ENCODE peak calls at places on chromosomes 7 and 10, in four cellular contexts. C is nucleus accumbens, G is HFF-Myc, K is lower lobe of right lung. U is an unnamed sample.

GRCh38 chr10:13803566-13804554 is 217.1 kb downstream of the PRPF18 start:
- DNase-seq in K (no peak), C (no peak), G (no peak), U (no peak)

GRCh38 chr10:6353526-6353925 is 150.8 kb downstream of the PFKFB3 start:
- DNase-seq in C (no peak), K (no peak), G (no peak), U (no peak)

GRCh38 chr7:128020161-128020560 is 11.1 kb downstream of the LRRC4 start:
- DNase-seq in C (no peak), G (no peak), K (no peak), U (no peak)

GRCh38 chr7:19916011-19916410 is 142.6 kb upstream of the TMEM196 start:
- DNase-seq in C (no peak), K (no peak), G (no peak), U (no peak)

GRCh38 chr10:45354261-45354660 is 19.8 kb upstream of the ALOX5 start:
- DNase-seq in C (no peak), K (peak), G (no peak), U (peak)

GRCh38 chr7:92955081-92955480 is 118.7 kb upstream of the CDK6 start:
- DNase-seq in K (no peak), C (no peak), G (no peak), U (no peak)

GRCh38 chr7:1301054-1301811 is 68.6 kb downstream of the UNCX start:
- DNase-seq in K (no peak), C (no peak), G (no peak), U (no peak)

GRCh38 chr10:78362406-78363022 is 328.9 kb downstream of the RPS24 start:
- DNase-seq in G (no peak), C (no peak), K (peak), U (no peak)

GRCh38 chr7:156732091-156732621 is 91.6 kb downstream of the RNF32 start:
- DNase-seq in K (no peak), C (no peak), G (no peak), U (no peak)

GRCh38 chr7:132161231-132161915 is 414.9 kb downstream of the PLXNA4 start:
- DNase-seq in C (no peak), G (no peak), K (peak), U (no peak)

GRCh38 chr7:116672596-116673503 is 854 bp downstream of the MET start:
- DNase-seq in K (no peak), C (no peak), G (no peak), U (peak)

GRCh38 chr10:109956454-109957091 is 33.3 kb upstream of the XPNPEP1 start:
- DNase-seq in K (no peak), G (no peak), C (no peak), U (no peak)

GRCh38 chr10:5043716-5044115 is 40.1 kb upstream of the AKR1C2 start:
- DNase-seq in G (no peak), K (peak), C (no peak), U (no peak)

GRCh38 chr7:47739901-47740300 is 158.0 kb upstream of the TNS3 start:
- DNase-seq in G (no peak), K (no peak), C (no peak), U (no peak)

GRCh38 chr10:7337431-7338171 is 73.2 kb downstream of the SFMBT2 start:
- DNase-seq in C (no peak), K (no peak), G (no peak), U (no peak)

GRCh38 chr10:113042961-113043360 is 92.9 kb downstream of the TCF7L2 start:
- DNase-seq in C (no peak), G (no peak), K (no peak), U (no peak)

GRCh38 chr7:134669845-134670373 is 23.3 kb downstream of the BPGM start:
- DNase-seq in G (peak), K (peak), C (no peak), U (no peak)

GRCh38 chr10:57141708-57142107 is 780.6 kb upstream of the ZWINT start:
- DNase-seq in K (no peak), G (no peak), C (no peak), U (no peak)

GRCh38 chr7:122616951-122617350 is 82.0 kb downstream of the RNF133 start:
- DNase-seq in G (no peak), C (no peak), K (no peak), U (no peak)

GRCh38 chr7:132321387-132321786 is 254.9 kb downstream of the PLXNA4 start:
- DNase-seq in C (no peak), G (peak), K (no peak), U (no peak)

GRCh38 chr7:28804990-28805389 is 153.1 kb downstream of the TRIL start:
- DNase-seq in K (no peak), G (peak), C (no peak), U (no peak)

GRCh38 chr7:130887182-130888016 is 153.4 kb upstream of the KLF14 start:
- DNase-seq in C (no peak), G (no peak), K (no peak), U (no peak)

GRCh38 chr7:1666779-1667565 is 3.1 kb upstream of the ELFN1 start:
- DNase-seq in K (peak), G (no peak), C (no peak), U (no peak)

GRCh38 chr7:93245525-93246432 is 13.6 kb downstream of the VPS50 start:
- DNase-seq in K (no peak), C (no peak), G (peak), U (no peak)

GRCh38 chr7:106603300-106603699 is 57.7 kb downstream of the CCDC71L start:
- DNase-seq in G (no peak), K (no peak), C (no peak), U (no peak)

GRCh38 chr10:96287392-96288105 is 16.2 kb upstream of the BLNK start:
- DNase-seq in K (no peak), G (peak), C (no peak), U (no peak)

U was measured in head of caudate nucleus.